ENCODE peak calls at places on chromosome 7, in nine cellular contexts. L is AG04449; F is brain microvascular endothelial cell; Y is thoracic aorta; G is NCI-H1092 treated with DMSO at 0.1 percent for 48 hours; C is fibroblast of pulmonary artery; R is dorsolateral prefrontal cortex; A is stimulated activated CD8-positive, alpha-beta memory T cell treated with anti-CD3 and anti-CD28 coated beads, Interleukin-15, amount 100 ng/mL, for 1 hour; H is CD4-positive, alpha-beta memory T cell. U is an unnamed sample.

GRCh38 chr7:134695321-134695860 is 48.7 kb downstream of the BPGM start:
- DNase-seq in L (peak), F (peak), Y (no peak), G (no peak), C (no peak), R (no peak), A (no peak), H (no peak), U (no peak)

GRCh38 chr7:38748056-38748610 is 117.0 kb upstream of the AMPH start:
- DNase-seq in L (no peak), F (peak), Y (no peak), G (peak), C (peak), R (no peak), A (no peak), H (no peak), U (no peak)

GRCh38 chr7:115749924-115750323 is 280.6 kb downstream of the TFEC start:
- DNase-seq in L (no peak), F (no peak), Y (no peak), G (no peak), C (peak), R (no peak), A (no peak), H (no peak), U (no peak)

GRCh38 chr7:125670926-125671572 is 741.4 kb upstream of the POT1 start:
- DNase-seq in L (no peak), F (peak), Y (no peak), G (peak), C (peak), R (no peak), A (no peak), H (no peak), U (no peak)

GRCh38 chr7:100107890-100108289 is 6.4 kb downstream of the AP4M1 start:
- DNase-seq in L (no peak), F (no peak), Y (no peak), G (no peak), C (no peak), R (no peak), A (no peak), H (no peak), U (no peak)

GRCh38 chr7:12571691-12572090 is 1.2 kb downstream of the SCIN start:
- DNase-seq in L (no peak), F (no peak), Y (no peak), G (peak), C (no peak), R (no peak), A (no peak), H (no peak), U (no peak)

GRCh38 chr7:6142871-6143380 is 111.8 kb downstream of the ANKRD61 start:
- DNase-seq in L (no peak), F (no peak), Y (no peak), G (no peak), C (no peak), R (no peak), A (no peak), H (no peak), U (no peak)

GRCh38 chr7:84389242-84389641 is 194.7 kb upstream of the SEMA3A start:
- DNase-seq in L (no peak), F (no peak), Y (no peak), G (peak), C (no peak), R (no peak), A (no peak), H (no peak), U (no peak)

GRCh38 chr7:139772115-139772514 is 5.7 kb downstream of the HIPK2 start:
- DNase-seq in L (no peak), F (no peak), Y (no peak), G (no peak), C (no peak), R (no peak), A (no peak), H (no peak), U (no peak)

GRCh38 chr7:80273327-80273726 is 138.7 kb downstream of the GNAI1 start:
- DNase-seq in L (no peak), F (no peak), Y (no peak), G (no peak), C (peak), R (no peak), A (no peak), H (no peak), U (peak)

GRCh38 chr7:71974611-71975010 is 437.5 kb downstream of the CALN1 start:
- DNase-seq in L (no peak), F (no peak), Y (no peak), G (no peak), C (no peak), R (no peak), A (no peak), H (no peak), U (no peak)

GRCh38 chr7:141189231-141189630 is 115.4 kb downstream of the TMEM178B start:
- DNase-seq in L (no peak), F (no peak), Y (no peak), G (no peak), C (no peak), R (no peak), A (no peak), H (no peak), U (no peak)

GRCh38 chr7:94344826-94345225 is 49.9 kb upstream of the COL1A2 start:
- DNase-seq in L (no peak), F (peak), Y (no peak), G (no peak), C (peak), R (no peak), A (no peak), H (no peak), U (no peak)

GRCh38 chr7:116327751-116328150 is 117.4 kb downstream of the TES start:
- DNase-seq in L (peak), F (peak), Y (no peak), G (no peak), C (peak), R (no peak), A (no peak), H (no peak), U (no peak)

U was measured in epithelial cell of proximal tubule.